ENCODE peak calls at places on chromosomes 7 and 10, in four cellular contexts. L, Z, K and N are unnamed samples. For H3K9me3, the result is how much of the 10 kb centered on the place peaks cover.

GRCh38 chr7:132428247-132428919 is 147.9 kb downstream of the PLXNA4 start:
- DNase-seq in K (no peak), Z (no peak), L (no peak), N (no peak)

GRCh38 chr10:119595715-119596515 is 849 bp downstream of the TIAL1 start:
- DNase-seq in Z (no peak), L (peak), K (peak), N (peak)

GRCh38 chr7:144854839-144855424 is 19.1 kb upstream of the TPK1 start:
- DNase-seq in L (no peak), K (peak), Z (no peak), N (no peak)

GRCh38 chr10:5041471-5042023 is 37.9 kb upstream of the AKR1C2 start:
- DNase-seq in K (no peak), L (no peak), Z (no peak), N (no peak)

GRCh38 chr10:74753295-74754211 is 72.8 kb upstream of the KAT6B start:
- DNase-seq in L (peak), Z (no peak), K (no peak), N (no peak)

GRCh38 chr7:69739906-69740545 is 141.8 kb downstream of the AUTS2 start:
- DNase-seq in K (no peak), L (no peak), Z (no peak), N (peak)

GRCh38 chr7:148144827-148145226 is 445.7 kb upstream of the C7orf33 start:
- DNase-seq in Z (no peak), K (no peak), L (no peak), N (no peak)

GRCh38 chr7:1512781-1513656 is 8.8 kb upstream of the INTS1 start:
- DNase-seq in Z (no peak), L (no peak), K (peak), N (no peak)

GRCh38 chr10:119364941-119365340 is 157.6 kb downstream of the GRK5 start:
- DNase-seq in K (no peak), Z (no peak), L (no peak), N (no peak)

GRCh38 chr7:142806957-142807356 is 36.2 kb downstream of the PRSS2 start:
- DNase-seq in K (no peak), Z (no peak), L (no peak), N (no peak)

GRCh38 chr7:142808461-142808801 is 37.7 kb downstream of the PRSS2 start:
- DNase-seq in L (no peak), K (no peak), Z (no peak), N (no peak)

GRCh38 chr7:142808802-142809583 is 38.2 kb downstream of the PRSS2 start:
- DNase-seq in Z (peak), K (no peak), L (no peak), N (no peak)

GRCh38 chr7:142809671-142810070 is 38.9 kb downstream of the PRSS2 start:
- DNase-seq in L (no peak), Z (no peak), K (no peak), N (no peak)

DNA sequence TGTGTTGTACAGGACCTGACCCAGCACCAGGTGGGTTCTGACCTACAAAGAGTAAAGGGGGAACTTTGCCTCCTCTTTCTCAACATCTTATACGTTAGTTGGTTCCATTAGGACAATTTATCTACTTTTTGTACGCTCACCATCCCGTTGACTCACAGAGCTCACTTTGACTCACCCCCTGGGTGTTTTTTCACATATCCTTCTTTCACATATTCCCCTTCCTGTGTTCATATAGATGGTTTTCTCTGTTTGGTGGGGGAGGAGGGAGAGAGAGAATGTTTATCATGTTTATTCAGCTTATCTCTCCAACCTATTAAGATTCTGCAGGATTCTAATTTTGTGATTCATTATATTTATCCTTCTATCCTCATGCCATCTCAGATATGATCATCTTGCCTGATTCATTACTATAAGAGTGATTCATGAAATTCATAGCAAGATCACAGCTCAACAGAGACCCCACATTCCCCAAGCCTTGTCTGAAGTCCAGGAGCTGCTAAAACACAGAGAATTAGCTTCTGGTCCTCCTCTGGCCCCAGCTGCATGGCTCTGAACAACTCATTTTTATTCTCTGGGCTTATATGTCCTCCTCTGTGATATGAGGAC is 37.2 kb downstream of the PRSS2 start:
- DNase-seq in L (no peak), K (no peak), Z (no peak), N (no peak)
- TF ChIP-seq POLR2A in L (no peak), K (no peak), Z (no peak), N (no peak)

DNA sequence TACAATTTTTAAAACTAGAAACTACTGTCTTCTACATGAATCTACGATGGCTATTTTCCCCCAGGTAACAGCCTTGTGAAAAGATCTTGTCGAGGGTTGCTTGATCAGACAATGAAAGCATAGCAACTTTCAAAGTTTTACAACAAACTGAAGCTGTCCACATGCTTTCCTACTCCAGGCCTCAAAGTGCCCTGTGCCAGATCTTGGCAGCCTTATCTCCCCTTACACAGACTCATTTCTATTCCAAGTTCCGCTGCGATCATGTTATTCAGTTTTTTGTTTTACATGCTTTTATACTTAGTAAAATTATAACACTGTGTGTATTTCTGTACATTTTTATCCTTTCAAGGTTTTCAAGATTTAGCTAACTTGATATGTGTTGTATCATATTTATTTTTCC is 661.7 kb upstream of the SORCS1 start:
- DNase-seq in L (no peak), K (no peak), Z (no peak), N (no peak)
- H3K27ac ChIP-seq in L (no peak), K (no peak), Z (no peak), N (no peak)

DNA sequence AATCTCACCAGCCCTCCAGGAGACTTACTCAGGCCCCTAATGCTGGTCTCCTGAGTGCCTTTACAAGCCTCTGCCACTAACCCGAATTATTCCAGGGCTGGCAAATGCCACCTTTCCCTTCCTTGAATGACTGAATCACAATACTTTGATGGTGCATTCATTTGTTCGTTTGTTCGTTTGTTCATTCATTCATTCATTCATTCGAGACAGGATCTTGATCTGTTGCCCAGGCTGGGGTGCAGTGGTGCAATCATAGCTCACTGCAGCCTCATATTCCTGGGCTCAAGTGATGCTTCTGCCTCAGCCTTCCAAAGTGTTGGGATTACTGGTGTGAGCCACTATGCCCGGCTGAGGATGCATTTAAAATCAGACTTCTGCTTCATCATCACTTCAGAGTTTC is 6.0 kb downstream of the ZNF12 start:
- DNase-seq in Z (no peak), L (no peak), K (no peak), N (no peak)
- H3K9me3 ChIP-seq in Z (under half), L (under half), K (half or more), N (under half)

GRCh38 chr7:112782498-112782897 is 7.7 kb downstream of the TMEM168 start:
- DNase-seq in Z (no peak), L (no peak), K (no peak), N (no peak)
- TF ChIP-seq POLR2A in Z (no peak), L (no peak), K (no peak), N (no peak)

DNA sequence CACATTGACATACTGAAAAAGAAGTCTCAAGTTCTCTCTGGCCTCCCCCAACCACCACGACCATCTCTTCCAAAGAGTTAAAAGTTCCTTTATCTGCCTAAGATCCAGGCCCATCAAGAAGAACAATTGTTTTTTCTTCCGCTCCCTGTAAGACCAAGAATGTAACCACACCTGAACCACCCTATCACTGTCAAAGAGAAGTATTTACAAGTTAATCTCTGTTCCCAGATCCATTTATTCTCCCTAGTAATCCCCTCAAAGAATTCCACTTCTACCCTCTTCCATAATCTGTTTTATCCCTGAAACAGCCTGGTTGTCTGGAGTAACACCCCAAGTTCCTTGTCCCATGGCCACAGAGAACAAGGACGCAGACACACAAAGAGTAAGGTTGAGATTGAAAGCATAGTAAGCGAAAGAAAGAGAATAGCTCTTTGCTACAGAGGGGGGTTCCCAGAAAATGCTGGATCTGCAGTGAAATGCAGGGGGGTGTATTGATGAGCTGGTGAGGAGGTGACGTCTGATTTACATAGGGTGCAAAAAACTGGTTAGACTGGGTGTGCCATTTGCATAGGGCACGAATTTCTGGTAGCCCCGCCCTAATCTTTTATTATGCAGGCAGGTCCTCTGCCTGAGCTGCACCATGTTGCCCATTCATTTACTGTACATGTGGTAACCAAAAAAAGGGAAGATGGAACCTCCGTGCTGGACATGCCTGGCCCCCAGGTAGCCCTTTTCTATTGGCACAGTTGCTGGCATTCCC is 122.0 kb downstream of the SKIDA1 start:
- DNase-seq in Z (no peak), K (no peak), L (no peak), N (no peak)
- H3K27ac ChIP-seq in Z (peak), K (peak), L (no peak), N (no peak)

GRCh38 chr7:42843209-42843800 is 68.6 kb downstream of the C7orf25 start:
- DNase-seq in K (peak), Z (no peak), L (peak), N (peak)
- H3K9me3 ChIP-seq in K (under half), Z (under half), L (under half), N (under half)